ENCODE peak calls at places on chromosomes 3 and 15, in five cellular contexts. One of them, this sample, is unnamed.

GRCh38 chr15:81511160-81511559 is 137.1 kb upstream of the TMC3 start:
- DNase-seq in endodermal cell: no peak
- DNase-seq in HL-60: no peak
- DNase-seq in H1: no peak
- DNase-seq in breast epithelium: no peak
- DNase-seq in this sample: no peak

GRCh38 chr3:112647122-112647521 is 6.2 kb upstream of the CCDC80 start:
- DNase-seq in endodermal cell: peak
- DNase-seq in HL-60: no peak
- DNase-seq in H1: no peak
- DNase-seq in breast epithelium: no peak
- DNase-seq in this sample: no peak

GRCh38 chr15:35293353-35294130 is 208.4 kb upstream of the NANOGP8 start:
- DNase-seq in endodermal cell: peak
- DNase-seq in HL-60: peak
- DNase-seq in H1: no peak
- DNase-seq in breast epithelium: no peak
- DNase-seq in this sample: no peak

GRCh38 chr3:135125171-135125801 is 330.2 kb downstream of the EPHB1 start:
- DNase-seq in endodermal cell: peak
- DNase-seq in HL-60: no peak
- DNase-seq in H1: no peak
- DNase-seq in breast epithelium: no peak
- DNase-seq in this sample: no peak

GRCh38 chr3:149273096-149273751 is 51.6 kb upstream of the CP start:
- DNase-seq in endodermal cell: peak
- DNase-seq in HL-60: peak
- DNase-seq in H1: peak
- DNase-seq in breast epithelium: no peak
- DNase-seq in this sample: no peak

GRCh38 chr3:46193436-46193835 is 14.7 kb downstream of the CCR1 start:
- DNase-seq in endodermal cell: no peak
- DNase-seq in HL-60: peak
- DNase-seq in H1: no peak
- DNase-seq in breast epithelium: no peak
- DNase-seq in this sample: no peak

GRCh38 chr15:36803773-36804172 is 224.3 kb downstream of the CDIN1 start:
- DNase-seq in endodermal cell: no peak
- DNase-seq in HL-60: no peak
- DNase-seq in H1: no peak
- DNase-seq in breast epithelium: no peak
- DNase-seq in this sample: no peak

GRCh38 chr3:128123538-128124368 is at the start of gene RUVBL1:
- DNase-seq in endodermal cell: peak
- DNase-seq in HL-60: peak
- DNase-seq in H1: peak
- DNase-seq in breast epithelium: peak
- DNase-seq in this sample: peak

GRCh38 chr15:35142578-35142977 is 57.5 kb upstream of the NANOGP8 start:
- DNase-seq in endodermal cell: peak
- DNase-seq in HL-60: no peak
- DNase-seq in H1: no peak
- DNase-seq in breast epithelium: no peak
- DNase-seq in this sample: no peak

GRCh38 chr15:62792960-62793758 is 249.4 kb upstream of the TPM1 start:
- DNase-seq in endodermal cell: no peak
- DNase-seq in HL-60: no peak
- DNase-seq in H1: no peak
- DNase-seq in breast epithelium: no peak
- DNase-seq in this sample: no peak

GRCh38 chr3:105798381-105798934 is 70.4 kb downstream of the CBLB start:
- DNase-seq in endodermal cell: no peak
- DNase-seq in HL-60: peak
- DNase-seq in H1: no peak
- DNase-seq in breast epithelium: no peak
- DNase-seq in this sample: no peak

GRCh38 chr3:168116279-168116678 is 20.6 kb upstream of the GOLIM4 start:
- DNase-seq in endodermal cell: no peak
- DNase-seq in HL-60: peak
- DNase-seq in H1: no peak
- DNase-seq in breast epithelium: no peak
- DNase-seq in this sample: no peak

GRCh38 chr3:186589115-186589514 is 18.6 kb downstream of the DNAJB11 start:
- DNase-seq in endodermal cell: no peak
- DNase-seq in HL-60: no peak
- DNase-seq in H1: no peak
- DNase-seq in breast epithelium: no peak
- DNase-seq in this sample: no peak
- TF ChIP-seq CTCF in endodermal cell: peak
- TF ChIP-seq CTCF in HL-60: no peak
- TF ChIP-seq CTCF in H1: peak
- TF ChIP-seq CTCF in breast epithelium: no peak
- TF ChIP-seq CTCF in this sample: no peak

GRCh38 chr3:123648696-123649405 is 64.0 kb upstream of the HACD2 start:
- DNase-seq in endodermal cell: no peak
- DNase-seq in HL-60: no peak
- DNase-seq in H1: no peak
- DNase-seq in breast epithelium: no peak
- DNase-seq in this sample: no peak
- H3K27ac ChIP-seq in endodermal cell: no peak
- H3K27ac ChIP-seq in HL-60: no peak
- H3K27ac ChIP-seq in H1: no peak
- H3K27ac ChIP-seq in breast epithelium: no peak
- H3K27ac ChIP-seq in this sample: no peak

GRCh38 chr3:100333970-100334339 is 602 bp upstream of the NIT2 start:
- DNase-seq in endodermal cell: no peak
- DNase-seq in HL-60: no peak
- DNase-seq in H1: no peak
- DNase-seq in breast epithelium: no peak
- DNase-seq in this sample: no peak
- H3K4me3 ChIP-seq in endodermal cell: peak
- H3K4me3 ChIP-seq in HL-60: peak
- H3K4me3 ChIP-seq in H1: peak
- H3K4me3 ChIP-seq in breast epithelium: peak
- H3K4me3 ChIP-seq in this sample: peak

GRCh38 chr3:141231923-141232861 is 567 bp downstream of the PXYLP1 start:
- DNase-seq in endodermal cell: peak
- DNase-seq in HL-60: no peak
- DNase-seq in H1: no peak
- DNase-seq in breast epithelium: peak
- DNase-seq in this sample: peak
- TF ChIP-seq CTCF in endodermal cell: no peak
- TF ChIP-seq CTCF in HL-60: no peak
- TF ChIP-seq CTCF in H1: no peak
- TF ChIP-seq CTCF in breast epithelium: no peak
- TF ChIP-seq CTCF in this sample: no peak

GRCh38 chr3:48397767-48398681 is 26.0 kb downstream of the FBXW12 start:
- DNase-seq in endodermal cell: peak
- DNase-seq in HL-60: no peak
- DNase-seq in H1: no peak
- DNase-seq in breast epithelium: no peak
- DNase-seq in this sample: peak

GRCh38 chr3:48399387-48400172 is 27.6 kb downstream of the FBXW12 start:
- DNase-seq in endodermal cell: peak
- DNase-seq in HL-60: peak
- DNase-seq in H1: no peak
- DNase-seq in breast epithelium: peak
- DNase-seq in this sample: peak

GRCh38 chr3:48395714-48396113 is 23.7 kb downstream of the FBXW12 start:
- DNase-seq in endodermal cell: no peak
- DNase-seq in HL-60: no peak
- DNase-seq in H1: no peak
- DNase-seq in breast epithelium: no peak
- DNase-seq in this sample: no peak

GRCh38 chr3:48400824-48401433 is 28.9 kb downstream of the FBXW12 start:
- DNase-seq in endodermal cell: peak
- DNase-seq in HL-60: peak
- DNase-seq in H1: peak
- DNase-seq in breast epithelium: peak
- DNase-seq in this sample: peak

DNA sequence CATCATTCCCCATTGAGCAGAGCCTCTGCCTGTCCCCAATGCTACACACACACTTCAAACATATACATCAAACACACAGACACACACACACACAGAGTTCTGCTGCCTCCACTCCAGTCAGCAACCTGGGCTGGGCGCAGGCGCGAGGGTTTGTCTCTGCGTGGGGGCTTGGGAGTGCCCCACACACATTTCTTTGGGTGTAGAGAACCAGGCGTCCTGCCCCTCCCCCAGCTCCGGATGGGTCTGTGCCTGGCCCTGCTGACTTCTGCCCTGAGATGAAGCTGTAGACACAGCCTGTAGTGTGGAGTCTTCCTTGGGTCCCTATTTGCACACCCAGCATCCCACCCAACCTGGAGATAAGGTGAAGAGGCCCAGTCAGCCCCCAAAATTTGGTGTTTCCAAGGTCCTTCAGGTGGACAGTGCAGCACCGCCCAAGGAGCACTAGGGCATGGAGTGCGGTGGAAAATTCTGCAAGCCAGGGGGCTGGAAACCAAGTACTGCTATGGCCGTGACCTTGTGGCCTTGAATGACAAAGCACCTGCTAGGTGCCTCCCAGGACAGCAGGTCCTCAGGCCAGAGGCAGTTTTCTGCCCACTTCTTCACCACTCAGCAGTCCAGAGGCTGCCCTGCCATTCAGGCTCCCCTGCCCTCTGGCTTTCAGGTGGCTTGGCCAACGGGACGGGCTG is 26.8 kb downstream of the FBXW12 start:
- DNase-seq in endodermal cell: peak
- DNase-seq in HL-60: no peak
- DNase-seq in H1: no peak
- DNase-seq in breast epithelium: no peak
- DNase-seq in this sample: peak
- H3K27ac ChIP-seq in endodermal cell: peak
- H3K27ac ChIP-seq in HL-60: peak
- H3K27ac ChIP-seq in H1: no peak
- H3K27ac ChIP-seq in breast epithelium: peak
- H3K27ac ChIP-seq in this sample: no peak

GRCh38 chr3:43689166-43689565 is 1.6 kb upstream of the ABHD5 start:
- DNase-seq in endodermal cell: no peak
- DNase-seq in HL-60: no peak
- DNase-seq in H1: no peak
- DNase-seq in breast epithelium: no peak
- DNase-seq in this sample: no peak
- H3K4me3 ChIP-seq in endodermal cell: peak
- H3K4me3 ChIP-seq in HL-60: no peak
- H3K4me3 ChIP-seq in H1: peak
- H3K4me3 ChIP-seq in breast epithelium: no peak
- H3K4me3 ChIP-seq in this sample: peak

GRCh38 chr3:55296035-55296434 is 191.1 kb downstream of the WNT5A start:
- DNase-seq in endodermal cell: no peak
- DNase-seq in HL-60: no peak
- DNase-seq in H1: no peak
- DNase-seq in breast epithelium: no peak
- DNase-seq in this sample: no peak
- TF ChIP-seq CTCF in endodermal cell: no peak
- TF ChIP-seq CTCF in HL-60: no peak
- TF ChIP-seq CTCF in H1: no peak
- TF ChIP-seq CTCF in breast epithelium: no peak
- TF ChIP-seq CTCF in this sample: no peak